ENCODE peak calls at places on chromosome 15, in five cellular contexts. B, V, T, Q and M are unnamed samples.

GRCh38 chr15:90680371-90680935 is 36.7 kb upstream of the BLM start:
- DNase-seq in B (no peak), T (no peak), V (no peak), Q (no peak), M (no peak)

GRCh38 chr15:90358124-90359033 is 6.3 kb downstream of the ZNF774 start:
- DNase-seq in T (no peak), Q (no peak), V (no peak), B (no peak), M (peak)

GRCh38 chr15:66594344-66594743 is 28.5 kb upstream of the LCTL start:
- DNase-seq in Q (no peak), V (no peak), B (no peak), T (no peak), M (no peak)

GRCh38 chr15:63236272-63236671 is 41.1 kb upstream of the APH1B start:
- DNase-seq in V (no peak), Q (no peak), B (no peak), T (no peak), M (no peak)

GRCh38 chr15:96331942-96332853 is 1.7 kb downstream of the NR2F2 start:
- DNase-seq in Q (no peak), V (no peak), T (no peak), B (no peak), M (peak)

GRCh38 chr15:93210995-93211394 is 122.0 kb upstream of the RGMA start:
- DNase-seq in Q (no peak), T (no peak), B (no peak), V (no peak), M (no peak)

GRCh38 chr15:101293122-101293521 is 1.9 kb downstream of the SNRPA1 start:
- DNase-seq in B (no peak), V (no peak), T (no peak), Q (no peak), M (no peak)

GRCh38 chr15:85752591-85752990 is 42.1 kb downstream of the KLHL25 start:
- DNase-seq in V (no peak), Q (no peak), B (no peak), T (no peak), M (no peak)

GRCh38 chr15:94075349-94075748 is 156.0 kb upstream of the MCTP2 start:
- DNase-seq in V (no peak), T (no peak), B (no peak), Q (no peak), M (no peak)

GRCh38 chr15:35246376-35246965 is 161.4 kb upstream of the NANOGP8 start:
- DNase-seq in Q (no peak), V (no peak), T (no peak), B (no peak), M (no peak)

GRCh38 chr15:49985463-49985862 is 133.6 kb downstream of the ATP8B4 start:
- DNase-seq in T (no peak), Q (no peak), B (no peak), V (no peak), M (no peak)

GRCh38 chr15:98649996-98650870 is 1.9 kb downstream of the IGF1R start:
- DNase-seq in B (no peak), V (peak), T (no peak), Q (no peak), M (no peak)

GRCh38 chr15:74843891-74844299 is 939 bp upstream of the ULK3 start:
- DNase-seq in V (no peak), B (no peak), Q (no peak), T (no peak), M (peak)

GRCh38 chr15:39133201-39133600 is 447.7 kb upstream of the THBS1 start:
- DNase-seq in V (no peak), Q (no peak), B (no peak), T (no peak), M (no peak)

GRCh38 chr15:83890584-83890983 is 236.7 kb downstream of the ADAMTSL3 start:
- DNase-seq in T (no peak), Q (no peak), V (no peak), B (no peak), M (no peak)

GRCh38 chr15:101480613-101481380 is 8.7 kb downstream of the PCSK6 start:
- DNase-seq in B (no peak), V (no peak), T (no peak), Q (no peak), M (no peak)

GRCh38 chr15:100824211-100824610 is 55.4 kb upstream of the ALDH1A3 start:
- DNase-seq in Q (no peak), T (no peak), V (no peak), B (no peak), M (no peak)

GRCh38 chr15:35362195-35362829 is 183.7 kb downstream of the DPH6 start:
- DNase-seq in Q (no peak), V (no peak), T (no peak), B (no peak), M (no peak)

GRCh38 chr15:62440731-62441130 is 275.6 kb upstream of the C2CD4B start:
- DNase-seq in T (no peak), B (no peak), V (no peak), Q (no peak), M (no peak)

DNA sequence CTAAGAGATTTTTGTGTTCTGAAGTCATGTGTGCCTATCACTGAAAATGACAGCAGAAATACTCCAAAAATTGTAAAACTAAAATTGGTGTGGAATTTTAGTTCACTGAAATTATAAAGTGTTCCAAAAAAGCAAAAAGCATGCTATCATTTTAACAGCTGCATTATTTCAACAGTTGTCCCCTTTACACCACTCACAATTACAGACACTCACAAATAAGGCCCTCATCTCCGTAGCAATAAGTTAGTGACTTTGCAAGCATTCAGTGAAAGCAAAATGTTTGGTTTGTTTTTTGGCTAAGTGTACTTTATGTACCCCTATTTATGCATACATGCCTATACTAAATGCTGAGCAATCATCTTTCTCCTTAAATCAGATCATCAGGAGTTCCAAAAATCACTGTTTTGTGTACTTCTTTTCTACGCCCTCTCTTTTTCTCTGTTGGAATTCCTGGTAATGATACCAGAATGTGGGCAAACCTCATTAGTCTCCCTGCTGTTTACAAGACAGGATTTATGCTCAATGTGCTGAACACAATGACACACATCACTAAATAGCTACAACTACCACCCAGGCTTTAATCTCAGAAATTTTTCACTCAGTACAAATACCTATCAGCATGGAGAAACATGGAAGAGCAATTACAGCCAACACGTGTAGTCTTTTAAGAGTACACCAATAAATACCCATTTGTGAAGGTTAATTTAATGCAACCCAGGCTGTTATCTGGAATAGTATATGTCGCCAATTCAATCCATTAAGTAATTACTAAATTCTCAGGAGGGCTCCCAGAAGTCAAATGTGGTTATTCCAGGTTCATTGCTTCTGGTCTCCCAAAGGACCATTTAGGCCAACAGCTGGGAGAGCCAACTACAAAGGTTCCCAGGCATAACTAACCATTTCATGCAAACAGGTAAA is 12.0 kb downstream of the ALDH1A2 start:
- DNase-seq in T (no peak), Q (no peak), V (no peak), B (no peak), M (no peak)
- TF ChIP-seq TAF1 in T (no peak), Q (no peak), V (no peak), B (no peak), M (no peak)

GRCh38 chr15:70852501-70853269 is 1.3 kb downstream of the LARP6 start:
- DNase-seq in T (no peak), V (no peak), Q (no peak), B (no peak), M (no peak)
- TF ChIP-seq TAF1 in T (no peak), V (no peak), Q (no peak), B (no peak), M (no peak)

GRCh38 chr15:25863067-25863967 is at the start of gene ATP10A:
- DNase-seq in Q (no peak), V (no peak), T (no peak), B (no peak), M (no peak)

GRCh38 chr15:25862469-25863066 is 559 bp downstream of the ATP10A start:
- DNase-seq in T (no peak), V (no peak), B (no peak), Q (no peak), M (no peak)

GRCh38 chr15:25864966-25865365 is 1.8 kb upstream of the ATP10A start:
- DNase-seq in B (no peak), Q (no peak), T (no peak), V (no peak), M (no peak)

GRCh38 chr15:25862087-25862468 is 1.0 kb downstream of the ATP10A start:
- DNase-seq in B (no peak), T (no peak), V (no peak), Q (no peak), M (no peak)

GRCh38 chr15:25863968-25864580 is 947 bp upstream of the ATP10A start:
- DNase-seq in T (no peak), Q (no peak), B (no peak), V (no peak), M (no peak)
- TF ChIP-seq TAF1 in T (no peak), Q (no peak), B (no peak), V (no peak), M (no peak)

GRCh38 chr15:70535071-70535954 is 228.0 kb downstream of the UACA start:
- DNase-seq in T (no peak), V (no peak), B (peak), Q (no peak), M (no peak)
- TF ChIP-seq TAF1 in T (no peak), V (no peak), B (no peak), Q (no peak), M (no peak)

GRCh38 chr15:57685719-57686118 is 20.8 kb upstream of the POLR2M start:
- DNase-seq in V (no peak), B (no peak), Q (no peak), T (no peak), M (no peak)
- TF ChIP-seq TAF1 in V (no peak), B (no peak), Q (no peak), T (no peak), M (no peak)

DNA sequence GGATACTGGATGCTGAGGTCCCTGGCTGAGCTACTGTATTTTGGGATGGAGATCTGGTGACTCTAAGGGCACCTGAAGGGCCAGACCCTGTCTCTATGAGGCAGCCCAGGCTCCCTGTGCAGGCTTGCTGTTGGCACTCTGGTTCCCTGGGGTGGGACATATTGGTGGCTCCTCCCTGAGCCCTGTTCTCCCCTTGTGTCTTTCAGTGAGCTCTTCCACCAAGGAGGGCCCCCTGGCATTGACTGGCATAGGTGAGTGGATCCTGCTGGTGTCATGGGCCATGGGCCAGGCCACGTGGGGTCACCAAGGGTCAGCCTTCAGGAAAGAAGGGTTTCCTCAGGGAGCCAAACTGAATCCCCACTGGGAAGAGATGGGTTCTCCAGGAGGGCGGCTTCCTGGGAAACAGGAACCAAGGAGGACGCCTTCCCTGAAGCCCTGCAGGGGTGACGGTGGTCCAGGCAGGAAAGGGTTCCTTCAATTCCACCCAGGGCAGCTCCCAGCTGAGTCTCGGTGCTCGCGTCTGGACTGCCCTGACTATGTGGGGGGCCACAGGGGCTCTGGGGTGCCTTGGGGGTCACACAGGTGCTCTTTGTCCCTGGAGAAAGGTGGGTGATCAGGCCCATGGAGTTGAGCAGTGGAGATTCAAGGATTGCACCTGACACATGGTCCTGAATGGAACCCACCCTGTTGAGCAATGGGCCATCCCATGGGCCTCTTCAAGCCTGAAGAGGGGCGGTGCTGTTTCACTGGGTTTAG is 220.4 kb downstream of the SNRPN start:
- DNase-seq in B (peak), T (no peak), Q (no peak), V (no peak), M (no peak)
- TF ChIP-seq TAF1 in B (no peak), T (no peak), Q (no peak), V (no peak), M (no peak)